ENCODE peak calls at places on chromosome 13, in nine cellular contexts. D is IMR-90; J is A549; T is psoas muscle; F is cardiac muscle cell; R is CD4-positive, alpha-beta memory T cell; A is small intestine; X is CD4-positive, CD25-positive, alpha-beta regulatory T cell; M is breast epithelium. L is an unnamed sample.
A peak's percentile ranks its signal among the peaks of the same experiment; 100 is the strongest.

GRCh38 chr13:76991432-76991795 is 467 bp upstream of the CLN5 start:
- DNase-seq in R (peak; percentile 84), F (no peak), A (peak; percentile 68), D (no peak), T (peak; percentile 48), X (peak; percentile 86), M (no peak), J (no peak), L (peak; percentile 20)

GRCh38 chr13:109698779-109699178 is 87.6 kb downstream of the IRS2 start:
- DNase-seq in T (no peak), F (no peak), X (no peak), R (no peak), D (peak; percentile 49), A (no peak), M (no peak), J (no peak), L (no peak)

GRCh38 chr13:75135325-75135825 is 346.6 kb downstream of the TBC1D4 start:
- DNase-seq in A (no peak), T (no peak), M (no peak), R (no peak), X (no peak), F (no peak), J (no peak), D (peak; percentile 93), L (no peak)

GRCh38 chr13:103523853-103524252 is 457.6 kb upstream of the SLC10A2 start:
- DNase-seq in X (no peak), R (no peak), F (no peak), T (no peak), D (no peak), A (no peak), J (no peak), M (no peak), L (no peak)

GRCh38 chr13:64234255-64234654 is 2818.6 kb upstream of the PCDH20 start:
- DNase-seq in R (no peak), X (no peak), F (no peak), D (peak; percentile 65), M (no peak), A (no peak), T (no peak), J (no peak), L (no peak)

GRCh38 chr13:110330491-110331001 is 23.5 kb downstream of the COL4A2 start:
- DNase-seq in A (no peak), R (no peak), X (no peak), T (no peak), M (no peak), J (no peak), D (peak; percentile 83), F (no peak), L (no peak)

GRCh38 chr13:113641426-113641825 is 16.6 kb downstream of the ATP4B start:
- DNase-seq in M (peak; percentile 40), X (no peak), R (no peak), D (no peak), T (no peak), A (no peak), J (no peak), F (no peak), L (peak; percentile 22)

GRCh38 chr13:101869553-101869952 is 417.1 kb downstream of the ITGBL1 start:
- DNase-seq in T (no peak), X (no peak), M (no peak), A (no peak), D (peak; percentile 3), J (no peak), F (no peak), R (no peak), L (no peak)

GRCh38 chr13:31765441-31765840 is 26.1 kb downstream of the RXFP2 start:
- DNase-seq in M (no peak), F (no peak), A (no peak), J (no peak), D (peak; percentile 89), T (no peak), X (no peak), R (no peak), L (no peak)

GRCh38 chr13:59475911-59476310 is 687.8 kb downstream of the DIAPH3 start:
- DNase-seq in X (no peak), R (no peak), F (peak; percentile 48), A (no peak), D (no peak), J (no peak), T (no peak), M (no peak), L (no peak)

GRCh38 chr13:94154362-94154761 is 325.1 kb downstream of the DCT start:
- DNase-seq in D (peak; percentile 35), A (no peak), F (no peak), J (no peak), X (no peak), T (peak; percentile 20), R (no peak), M (no peak), L (peak; percentile 81)

GRCh38 chr13:40681341-40682051 is 15.1 kb upstream of the FOXO1 start:
- DNase-seq in X (no peak), T (no peak), A (no peak), R (no peak), D (no peak), F (no peak), J (no peak), M (no peak), L (no peak)

GRCh38 chr13:59230484-59231264 is 933.1 kb downstream of the DIAPH3 start:
- DNase-seq in R (no peak), T (no peak), M (no peak), A (no peak), X (no peak), D (no peak), F (no peak), J (no peak), L (no peak)

DNA sequence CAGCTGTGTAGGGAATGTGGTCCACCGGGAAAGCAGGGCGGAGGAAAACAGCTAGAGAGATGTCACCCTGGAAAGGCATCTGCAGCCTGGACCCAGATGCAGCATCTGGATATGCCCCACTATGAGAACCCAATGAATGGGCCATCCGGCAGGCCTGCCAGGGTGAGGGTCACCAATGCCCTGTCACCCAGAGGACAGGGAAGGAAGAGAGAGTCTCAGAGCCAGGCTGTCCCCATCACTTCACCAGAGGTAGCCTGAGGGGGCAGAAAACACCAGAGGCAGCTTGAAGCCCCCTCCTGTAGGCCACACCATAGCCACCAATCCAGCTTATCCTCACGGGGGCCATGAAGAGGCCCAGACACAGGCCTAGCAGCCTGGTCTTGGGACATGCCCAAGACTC is 118.8 kb downstream of the TUBA3C start:
- DNase-seq in D (no peak), T (no peak), R (no peak), A (no peak), M (no peak), X (no peak), J (no peak), F (no peak), L (no peak)
- H3K9me3 ChIP-seq in D (peaks cover 42% of the 10 kb centered on the region), T (no peaks in the 10 kb centered on the region), R (no peaks in the 10 kb centered on the region), A (peaks cover 2% of the 10 kb centered on the region), M (peaks cover 16% of the 10 kb centered on the region), X (peaks cover 8% of the 10 kb centered on the region), J (no peaks in the 10 kb centered on the region), F (no peaks in the 10 kb centered on the region), L (no peaks in the 10 kb centered on the region)

DNA sequence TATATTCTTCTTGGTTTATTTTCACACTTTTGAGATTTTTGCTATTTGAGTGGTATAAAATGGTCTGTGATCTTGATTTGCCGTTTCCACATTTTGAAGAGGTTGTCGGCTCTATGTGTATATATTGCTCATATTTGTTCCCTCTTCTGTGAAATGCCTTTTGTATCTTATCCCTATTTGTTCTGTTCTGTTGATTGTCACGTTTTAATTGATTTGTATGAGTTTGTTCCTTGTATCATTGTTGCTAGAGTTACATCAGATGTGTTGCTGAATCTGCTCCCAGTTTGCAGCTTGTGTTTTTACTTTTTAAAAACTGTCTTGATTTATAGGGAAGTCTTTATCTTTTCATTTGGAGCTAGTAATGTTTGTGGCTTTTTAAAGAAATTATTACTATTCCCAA is 17.1 kb downstream of the USPL1 start:
- DNase-seq in T (no peak), F (no peak), X (no peak), D (no peak), J (no peak), M (no peak), R (no peak), A (no peak), L (no peak)
- H3K4me3 ChIP-seq in T (no peak overlapping the region), F (no peak overlapping the region), X (no peak overlapping the region), D (no peak overlapping the region), J (no peak overlapping the region), M (no peak overlapping the region), R (no peak overlapping the region), A (no peak overlapping the region), L (no peak overlapping the region)

GRCh38 chr13:23627419-23627818 is 57.2 kb downstream of the TNFRSF19 start:
- DNase-seq in A (no peak), T (no peak), X (no peak), R (no peak), M (no peak), F (no peak), D (no peak), J (no peak), L (no peak)

GRCh38 chr13:23628765-23629565 is 58.8 kb downstream of the TNFRSF19 start:
- DNase-seq in J (no peak), D (no peak), R (no peak), X (no peak), M (no peak), A (no peak), T (no peak), F (no peak), L (no peak)

GRCh38 chr13:23626730-23627129 is 56.5 kb downstream of the TNFRSF19 start:
- DNase-seq in M (no peak), F (no peak), R (no peak), A (no peak), T (no peak), X (no peak), J (no peak), D (no peak), L (no peak)

GRCh38 chr13:23629566-23630272 is 59.5 kb downstream of the TNFRSF19 start:
- DNase-seq in J (no peak), M (no peak), T (no peak), R (no peak), X (no peak), D (no peak), A (no peak), F (no peak), L (no peak)

DNA sequence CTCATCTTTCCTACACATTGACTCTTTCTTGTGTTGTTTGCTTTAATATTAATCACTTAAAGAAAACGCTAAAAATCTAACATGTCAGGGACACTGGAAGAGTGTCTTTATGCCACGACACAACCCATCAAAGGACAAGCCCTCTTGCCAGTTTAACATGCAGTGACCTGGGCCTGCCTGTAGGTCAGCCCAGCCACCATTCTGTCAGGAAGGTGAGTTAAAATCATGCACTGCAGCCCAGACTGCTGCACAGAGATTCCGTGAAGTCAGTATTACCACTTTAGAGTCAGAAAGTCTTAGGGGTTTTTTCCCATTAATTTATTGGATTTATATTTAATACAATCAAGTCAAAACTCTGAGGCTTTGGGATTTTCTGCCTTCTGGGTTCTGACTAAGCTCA is 58.0 kb downstream of the TNFRSF19 start:
- DNase-seq in X (no peak), R (no peak), A (no peak), T (no peak), M (no peak), J (no peak), D (no peak), F (no peak), L (no peak)
- H3K4me1 ChIP-seq in X (no peaks in the 10 kb centered on the region), R (no peaks in the 10 kb centered on the region), A (no peaks in the 10 kb centered on the region), T (no peaks in the 10 kb centered on the region), M (no peaks in the 10 kb centered on the region), J (no peaks in the 10 kb centered on the region), D (peaks cover 15% of the 10 kb centered on the region), F (peaks cover 20% of the 10 kb centered on the region), L (no peaks in the 10 kb centered on the region)

DNA sequence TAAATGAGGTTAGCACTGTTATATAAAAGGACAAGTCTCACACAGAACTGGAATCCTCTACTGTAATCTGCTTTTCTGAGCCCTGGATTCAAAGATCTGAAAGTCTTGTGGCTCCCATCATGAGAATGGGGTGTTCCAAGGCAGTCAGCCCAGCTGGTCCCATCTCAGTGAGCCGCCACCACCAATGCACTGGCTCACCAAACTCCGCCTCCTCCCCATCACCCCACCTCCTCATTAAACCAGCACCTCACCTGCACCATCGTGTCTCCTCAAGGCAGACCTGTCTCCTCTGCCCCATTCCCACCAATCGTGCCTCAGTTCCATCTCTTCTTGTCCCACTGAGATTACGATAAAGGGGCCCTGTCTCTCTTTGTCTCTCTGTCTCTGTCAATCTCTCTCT is 166.7 kb downstream of the USP12 start:
- DNase-seq in J (no peak), A (no peak), X (no peak), T (no peak), D (no peak), F (no peak), R (no peak), M (no peak), L (no peak)
- H3K9me3 ChIP-seq in J (no peaks in the 10 kb centered on the region), A (no peaks in the 10 kb centered on the region), X (no peaks in the 10 kb centered on the region), T (no peaks in the 10 kb centered on the region), D (peaks cover 8% of the 10 kb centered on the region), F (no peaks in the 10 kb centered on the region), R (no peaks in the 10 kb centered on the region), M (no peaks in the 10 kb centered on the region), L (no peaks in the 10 kb centered on the region)

L was measured in ascending aorta.